ENCODE peak calls at places on chromosomes 1 and 21, in nine cellular contexts. X, Y, B, P, K, E, U, J and F are unnamed samples.

GRCh38 chr1:209435654-209436566 is 147.6 kb upstream of the CAMK1G start:
- DNase-seq in X (peak; percentile 75), Y (peak; percentile 81), B (peak; percentile 20), P (peak; percentile 65), K (peak; percentile 2), E (peak; percentile 71), U (peak; percentile 96), J (peak; percentile 96), F (no peak)

GRCh38 chr1:233730380-233730779 is 116.5 kb downstream of the KCNK1 start:
- DNase-seq in X (no peak), Y (no peak), B (no peak), P (no peak), K (no peak), E (no peak), U (no peak), J (no peak), F (no peak)

GRCh38 chr1:27496604-27497155 is 6.7 kb upstream of the WASF2 start:
- DNase-seq in X (peak; percentile 65), Y (peak; percentile 60), B (no peak), P (no peak), K (no peak), E (peak; percentile 71), U (peak; percentile 84), J (peak; percentile 76), F (no peak)

GRCh38 chr1:228149341-228150020 is at the start of gene GJC2:
- DNase-seq in X (peak; percentile 86), Y (peak; percentile 35), B (no peak), P (no peak), K (no peak), E (peak; percentile 66), U (peak; percentile 79), J (peak; percentile 38), F (no peak)

GRCh38 chr1:12475947-12476346 is 142.1 kb downstream of the DHRS3 start:
- DNase-seq in X (no peak), Y (no peak), B (no peak), P (no peak), K (no peak), E (no peak), U (no peak), J (no peak), F (no peak)

GRCh38 chr1:66265268-66265667 is 268.7 kb upstream of the SGIP1 start:
- DNase-seq in X (no peak), Y (no peak), B (no peak), P (no peak), K (no peak), E (no peak), U (no peak), J (no peak), F (no peak)

GRCh38 chr1:151060241-151061011 is at the start of gene MLLT11:
- DNase-seq in X (no peak), Y (peak; percentile 60), B (no peak), P (no peak), K (no peak), E (no peak), U (peak; percentile 96), J (peak; percentile 79), F (no peak)

GRCh38 chr1:1894354-1895049 is 3.6 kb upstream of the GNB1 start:
- DNase-seq in X (peak; percentile 74), Y (no peak), B (no peak), P (no peak), K (no peak), E (peak; percentile 57), U (peak; percentile 60), J (no peak), F (peak; percentile 25)

GRCh38 chr1:202671388-202671787 is 38.9 kb downstream of the SYT2 start:
- DNase-seq in X (no peak), Y (peak; percentile 4), B (no peak), P (no peak), K (no peak), E (no peak), U (peak; percentile 77), J (no peak), F (no peak)

GRCh38 chr1:218467101-218467728 is 122.1 kb downstream of the TGFB2 start:
- DNase-seq in X (no peak), Y (no peak), B (no peak), P (no peak), K (no peak), E (no peak), U (no peak), J (no peak), F (no peak)

GRCh38 chr1:2414297-2414958 is 2.1 kb upstream of the PEX10 start:
- DNase-seq in X (peak; percentile 91), Y (peak; percentile 55), B (peak; percentile 71), P (peak; percentile 29), K (peak; percentile 70), E (peak; percentile 86), U (peak; percentile 81), J (peak; percentile 86), F (peak; percentile 77)

GRCh38 chr21:39332175-39332574 is 16.7 kb downstream of the HMGN1 start:
- DNase-seq in X (no peak), Y (no peak), B (no peak), P (no peak), K (no peak), E (no peak), U (peak; percentile 55), J (no peak), F (no peak)

GRCh38 chr1:233631810-233632375 is 18.0 kb downstream of the KCNK1 start:
- DNase-seq in X (no peak), Y (no peak), B (no peak), P (no peak), K (no peak), E (no peak), U (no peak), J (no peak), F (no peak)